ENCODE peak calls at places on chromosomes 13 and 19, in five cellular contexts. One of them, this sample, is unnamed.

GRCh38 chr19:3358919-3359849 is 7.2 kb upstream of the NFIC start:
- DNase-seq in non-pigmented ciliary epithelial cell: no peak
- DNase-seq in cardiac muscle cell: peak
- DNase-seq in GM23338: peak
- DNase-seq in CD4-positive, CD25-positive, alpha-beta regulatory T cell: peak
- DNase-seq in this sample: peak

GRCh38 chr13:73754727-73755292 is 379.4 kb downstream of the KLF12 start:
- DNase-seq in cardiac muscle cell: peak
- DNase-seq in GM23338: peak
- DNase-seq in non-pigmented ciliary epithelial cell: peak
- DNase-seq in CD4-positive, CD25-positive, alpha-beta regulatory T cell: peak
- DNase-seq in this sample: peak

GRCh38 chr13:102816633-102817032 is 17.7 kb downstream of the BIVM start:
- DNase-seq in CD4-positive, CD25-positive, alpha-beta regulatory T cell: no peak
- DNase-seq in GM23338: no peak
- DNase-seq in cardiac muscle cell: no peak
- DNase-seq in non-pigmented ciliary epithelial cell: no peak
- DNase-seq in this sample: no peak

GRCh38 chr13:85498774-85499173 is 300.4 kb downstream of the SLITRK6 start:
- DNase-seq in non-pigmented ciliary epithelial cell: no peak
- DNase-seq in GM23338: no peak
- DNase-seq in CD4-positive, CD25-positive, alpha-beta regulatory T cell: no peak
- DNase-seq in cardiac muscle cell: no peak
- DNase-seq in this sample: no peak

GRCh38 chr19:12945479-12946091 is at the start of gene RAD23A:
- DNase-seq in cardiac muscle cell: peak
- DNase-seq in non-pigmented ciliary epithelial cell: peak
- DNase-seq in GM23338: peak
- DNase-seq in CD4-positive, CD25-positive, alpha-beta regulatory T cell: peak
- DNase-seq in this sample: peak

GRCh38 chr19:28396259-28396940 is 816.6 kb downstream of the UQCRFS1 start:
- DNase-seq in CD4-positive, CD25-positive, alpha-beta regulatory T cell: no peak
- DNase-seq in cardiac muscle cell: no peak
- DNase-seq in non-pigmented ciliary epithelial cell: no peak
- DNase-seq in GM23338: peak
- DNase-seq in this sample: no peak

GRCh38 chr13:43805071-43805468 is 18.3 kb upstream of the ENOX1 start:
- DNase-seq in cardiac muscle cell: peak
- DNase-seq in non-pigmented ciliary epithelial cell: peak
- DNase-seq in CD4-positive, CD25-positive, alpha-beta regulatory T cell: no peak
- DNase-seq in GM23338: peak
- DNase-seq in this sample: no peak

GRCh38 chr19:33177417-33177976 is 16.6 kb upstream of the LRP3 start:
- DNase-seq in CD4-positive, CD25-positive, alpha-beta regulatory T cell: no peak
- DNase-seq in cardiac muscle cell: no peak
- DNase-seq in GM23338: peak
- DNase-seq in non-pigmented ciliary epithelial cell: no peak
- DNase-seq in this sample: no peak

GRCh38 chr13:90912247-90912646 is 435.2 kb upstream of the MIR17HG start:
- DNase-seq in non-pigmented ciliary epithelial cell: no peak
- DNase-seq in GM23338: no peak
- DNase-seq in cardiac muscle cell: no peak
- DNase-seq in CD4-positive, CD25-positive, alpha-beta regulatory T cell: no peak
- DNase-seq in this sample: no peak

GRCh38 chr13:98368019-98368418 is 190.9 kb upstream of the RNF113B start:
- DNase-seq in non-pigmented ciliary epithelial cell: no peak
- DNase-seq in CD4-positive, CD25-positive, alpha-beta regulatory T cell: no peak
- DNase-seq in cardiac muscle cell: peak
- DNase-seq in GM23338: no peak
- DNase-seq in this sample: no peak

GRCh38 chr13:102131246-102131645 is 270.6 kb downstream of the FGF14 start:
- DNase-seq in non-pigmented ciliary epithelial cell: no peak
- DNase-seq in GM23338: no peak
- DNase-seq in CD4-positive, CD25-positive, alpha-beta regulatory T cell: no peak
- DNase-seq in cardiac muscle cell: no peak
- DNase-seq in this sample: no peak

GRCh38 chr19:4722671-4723464 is 774 bp downstream of the DPP9 start:
- DNase-seq in non-pigmented ciliary epithelial cell: no peak
- DNase-seq in CD4-positive, CD25-positive, alpha-beta regulatory T cell: no peak
- DNase-seq in cardiac muscle cell: peak
- DNase-seq in GM23338: no peak
- DNase-seq in this sample: no peak

GRCh38 chr19:7161292-7161691 is 91.8 kb downstream of the ZNF557 start:
- DNase-seq in GM23338: no peak
- DNase-seq in cardiac muscle cell: no peak
- DNase-seq in non-pigmented ciliary epithelial cell: no peak
- DNase-seq in CD4-positive, CD25-positive, alpha-beta regulatory T cell: no peak
- DNase-seq in this sample: no peak

GRCh38 chr13:114275309-114275708 is 6.1 kb upstream of the UPF3A start:
- DNase-seq in cardiac muscle cell: no peak
- DNase-seq in CD4-positive, CD25-positive, alpha-beta regulatory T cell: no peak
- DNase-seq in GM23338: no peak
- DNase-seq in non-pigmented ciliary epithelial cell: no peak
- DNase-seq in this sample: no peak

GRCh38 chr13:105984236-105984635 is 551.2 kb downstream of the EFNB2 start:
- DNase-seq in CD4-positive, CD25-positive, alpha-beta regulatory T cell: no peak
- DNase-seq in GM23338: no peak
- DNase-seq in non-pigmented ciliary epithelial cell: no peak
- DNase-seq in cardiac muscle cell: no peak
- DNase-seq in this sample: no peak

GRCh38 chr19:39325778-39326680 is 5.4 kb upstream of the LRFN1 start:
- DNase-seq in GM23338: peak
- DNase-seq in non-pigmented ciliary epithelial cell: no peak
- DNase-seq in CD4-positive, CD25-positive, alpha-beta regulatory T cell: no peak
- DNase-seq in cardiac muscle cell: no peak
- DNase-seq in this sample: no peak

GRCh38 chr19:46732966-46733692 is 12.7 kb upstream of the FKRP start:
- DNase-seq in GM23338: no peak
- DNase-seq in non-pigmented ciliary epithelial cell: no peak
- DNase-seq in CD4-positive, CD25-positive, alpha-beta regulatory T cell: no peak
- DNase-seq in cardiac muscle cell: no peak
- DNase-seq in this sample: no peak

GRCh38 chr13:39779337-39780270 is 124.1 kb downstream of the COG6 start:
- DNase-seq in non-pigmented ciliary epithelial cell: no peak
- DNase-seq in cardiac muscle cell: peak
- DNase-seq in CD4-positive, CD25-positive, alpha-beta regulatory T cell: peak
- DNase-seq in GM23338: no peak
- DNase-seq in this sample: no peak

GRCh38 chr13:98508280-98509074 is 68.4 kb downstream of the STK24 start:
- DNase-seq in cardiac muscle cell: peak
- DNase-seq in non-pigmented ciliary epithelial cell: peak
- DNase-seq in CD4-positive, CD25-positive, alpha-beta regulatory T cell: no peak
- DNase-seq in GM23338: no peak
- DNase-seq in this sample: no peak

GRCh38 chr19:42422576-42423461 is 4.4 kb downstream of the LIPE start:
- DNase-seq in GM23338: peak
- DNase-seq in non-pigmented ciliary epithelial cell: no peak
- DNase-seq in cardiac muscle cell: no peak
- DNase-seq in CD4-positive, CD25-positive, alpha-beta regulatory T cell: peak
- DNase-seq in this sample: peak

GRCh38 chr13:27942972-27943371 is 23.2 kb downstream of the PDX1 start:
- DNase-seq in GM23338: no peak
- DNase-seq in non-pigmented ciliary epithelial cell: no peak
- DNase-seq in cardiac muscle cell: no peak
- DNase-seq in CD4-positive, CD25-positive, alpha-beta regulatory T cell: no peak
- DNase-seq in this sample: no peak

GRCh38 chr19:17389957-17390664 is 3.9 kb downstream of the CCDC194 start:
- DNase-seq in cardiac muscle cell: no peak
- DNase-seq in non-pigmented ciliary epithelial cell: no peak
- DNase-seq in GM23338: peak
- DNase-seq in CD4-positive, CD25-positive, alpha-beta regulatory T cell: no peak
- DNase-seq in this sample: no peak

GRCh38 chr19:2412449-2412848 is 14.9 kb downstream of the TIMM13 start:
- DNase-seq in CD4-positive, CD25-positive, alpha-beta regulatory T cell: no peak
- DNase-seq in GM23338: no peak
- DNase-seq in cardiac muscle cell: no peak
- DNase-seq in non-pigmented ciliary epithelial cell: no peak
- DNase-seq in this sample: no peak

GRCh38 chr13:34308725-34309124 is 490.8 kb downstream of the RFC3 start:
- DNase-seq in CD4-positive, CD25-positive, alpha-beta regulatory T cell: no peak
- DNase-seq in GM23338: no peak
- DNase-seq in cardiac muscle cell: no peak
- DNase-seq in non-pigmented ciliary epithelial cell: peak
- DNase-seq in this sample: no peak

GRCh38 chr13:24670927-24671326 is 9.3 kb upstream of the ATP12A start:
- DNase-seq in cardiac muscle cell: peak
- DNase-seq in GM23338: peak
- DNase-seq in non-pigmented ciliary epithelial cell: no peak
- DNase-seq in CD4-positive, CD25-positive, alpha-beta regulatory T cell: no peak
- DNase-seq in this sample: no peak